ENCODE peak calls at places on chromosome 19, in seven cellular contexts. U is A673, Q is tibial artery, A is brain microvascular endothelial cell, T is SK-N-MC, B is A549, Y is upper lobe of right lung. L is an unnamed sample.

GRCh38 chr19:13899393-13899792 is 6.5 kb downstream of the BRME1 start:
- DNase-seq in U (no peak), Q (no peak), A (no peak), T (no peak), B (no peak), Y (no peak), L (no peak)

GRCh38 chr19:18470153-18470552 is 32.2 kb upstream of the ISYNA1 start:
- DNase-seq in U (no peak), Q (no peak), A (no peak), T (no peak), B (no peak), Y (no peak), L (no peak)

GRCh38 chr19:45729774-45730388 is 815 bp downstream of the FBXO46 start:
- DNase-seq in U (no peak), Q (no peak), A (no peak), T (no peak), B (no peak), Y (no peak), L (no peak)

GRCh38 chr19:12034196-12034595 is 1.3 kb downstream of the ZNF433 start:
- DNase-seq in U (no peak), Q (no peak), A (no peak), T (no peak), B (no peak), Y (no peak), L (no peak)

GRCh38 chr19:33609353-33609752 is 12.4 kb upstream of the CHST8 start:
- DNase-seq in U (no peak), Q (no peak), A (no peak), T (no peak), B (no peak), Y (no peak), L (no peak)

GRCh38 chr19:58492265-58492664 is 16.1 kb downstream of the ZNF446 start:
- DNase-seq in U (no peak), Q (no peak), A (no peak), T (no peak), B (no peak), Y (no peak), L (no peak)

GRCh38 chr19:41995959-41996797 is 2.1 kb upstream of the ATP1A3 start:
- DNase-seq in U (peak), Q (no peak), A (no peak), T (no peak), B (peak), Y (no peak), L (no peak)

GRCh38 chr19:29013325-29013724 is 199.6 kb downstream of the UQCRFS1 start:
- DNase-seq in U (no peak), Q (no peak), A (no peak), T (no peak), B (no peak), Y (peak), L (no peak)

GRCh38 chr19:29483944-29484581 is 41.7 kb upstream of the VSTM2B start:
- DNase-seq in U (no peak), Q (peak), A (no peak), T (no peak), B (no peak), Y (peak), L (no peak)

GRCh38 chr19:45497791-45498190 is 452 bp upstream of the PPM1N start:
- DNase-seq in U (no peak), Q (no peak), A (no peak), T (no peak), B (no peak), Y (no peak), L (no peak)

GRCh38 chr19:39333507-39333906 is 2.3 kb downstream of the GMFG start:
- DNase-seq in U (no peak), Q (no peak), A (no peak), T (no peak), B (no peak), Y (no peak), L (no peak)

GRCh38 chr19:39334444-39334976 is 1.3 kb downstream of the GMFG start:
- DNase-seq in U (no peak), Q (no peak), A (no peak), T (no peak), B (no peak), Y (no peak), L (no peak)

GRCh38 chr19:39339636-39340035 is 2.6 kb upstream of the SAMD4B start:
- DNase-seq in U (no peak), Q (no peak), A (no peak), T (no peak), B (no peak), Y (no peak), L (no peak)

GRCh38 chr19:39335168-39335567 is 675 bp downstream of the GMFG start:
- DNase-seq in U (no peak), Q (no peak), A (no peak), T (no peak), B (no peak), Y (no peak), L (no peak)

GRCh38 chr19:39336483-39336882 is 640 bp upstream of the GMFG start:
- DNase-seq in U (no peak), Q (no peak), A (no peak), T (no peak), B (no peak), Y (no peak), L (no peak)
- H3K27ac ChIP-seq in U (no peak), Q (no peak), A (no peak), T (no peak), B (no peak), Y (peak), L (no peak)

DNA sequence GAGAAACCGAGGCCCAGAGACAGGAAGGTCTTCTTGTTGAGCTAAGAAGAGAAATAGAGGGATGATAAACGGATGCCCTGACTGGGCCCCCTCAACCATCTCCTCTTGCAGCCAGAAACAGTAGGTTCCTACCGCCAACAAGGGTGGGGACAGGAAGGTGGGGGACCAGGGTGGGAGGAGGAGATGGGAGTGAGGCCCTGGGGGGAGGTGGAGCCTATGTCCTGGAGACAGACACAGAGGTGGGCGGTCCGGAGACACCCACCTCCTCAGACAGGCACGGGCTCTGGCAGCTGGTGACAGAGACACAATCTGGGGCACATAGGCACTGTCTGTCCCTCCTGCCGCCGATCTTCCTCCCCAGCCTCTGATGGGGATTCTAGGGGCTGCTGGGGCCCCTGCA is 16.9 kb downstream of the GADD45B start:
- DNase-seq in U (no peak), Q (no peak), A (no peak), T (no peak), B (no peak), Y (no peak), L (no peak)
- H3K27ac ChIP-seq in U (no peak), Q (no peak), A (no peak), T (no peak), B (peak), Y (no peak), L (peak)

DNA sequence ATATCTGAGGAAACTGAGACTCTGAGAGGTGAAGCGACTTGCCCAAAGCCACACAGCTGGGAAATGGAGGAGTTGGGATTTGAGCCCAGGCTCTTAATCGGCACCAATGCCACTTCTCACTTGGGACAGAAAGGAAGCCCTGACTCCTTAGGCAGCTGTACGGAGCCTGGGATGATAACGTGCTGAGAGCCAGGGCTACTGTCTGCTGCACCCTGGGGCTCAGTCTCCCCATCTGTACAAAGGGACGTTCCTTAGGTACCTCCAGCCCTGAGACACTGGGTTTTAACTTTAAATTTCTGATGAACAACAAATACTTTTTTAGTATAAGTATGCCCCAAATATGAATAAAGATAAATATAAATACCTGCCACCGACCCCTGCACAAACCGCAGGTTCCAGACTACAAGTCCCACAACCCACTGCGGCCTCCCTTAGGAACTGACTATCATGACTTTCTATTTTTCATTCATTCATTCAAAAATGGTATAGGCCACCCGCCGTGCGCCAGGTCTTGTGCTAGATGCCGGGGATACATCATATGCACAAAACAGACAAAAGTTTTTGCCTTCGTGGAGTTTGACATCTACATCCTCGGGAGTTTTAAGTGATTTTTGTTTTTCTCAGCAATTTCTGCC is 766 bp upstream of the NCLN start:
- DNase-seq in U (peak), Q (no peak), A (peak), T (no peak), B (peak), Y (peak), L (no peak)
- H3K27ac ChIP-seq in U (peak), Q (peak), A (peak), T (peak), B (peak), Y (peak), L (peak)

DNA sequence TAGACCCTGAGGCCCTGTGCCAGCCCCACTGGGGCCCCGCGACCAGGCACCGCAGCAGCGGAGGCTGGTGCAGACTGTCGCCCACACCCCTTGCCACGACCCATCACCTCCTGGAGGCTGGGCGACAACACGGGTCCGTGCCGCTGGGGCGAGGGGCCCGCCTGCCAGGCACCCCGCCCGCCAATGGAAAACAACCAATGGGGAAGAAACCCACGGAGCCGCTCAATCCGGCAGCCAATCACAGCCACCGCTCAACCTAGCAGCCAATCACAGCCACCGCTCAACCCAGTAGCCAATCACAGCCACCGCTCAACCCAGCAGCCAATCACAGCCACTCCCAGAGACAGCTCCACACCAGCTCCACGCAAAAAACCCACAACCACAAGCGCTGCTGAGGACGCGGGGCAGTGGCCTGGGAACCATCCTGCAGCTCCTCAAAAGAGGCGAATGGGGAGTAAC is 29.7 kb downstream of the GPX4 start:
- DNase-seq in U (peak), Q (no peak), A (no peak), T (no peak), B (peak), Y (no peak), L (no peak)
- H3K27ac ChIP-seq in U (no peak), Q (peak), A (no peak), T (no peak), B (no peak), Y (peak), L (peak)

L was measured in epithelial cell of prostate.